ENCODE peak calls at places on chromosomes 7 and 10, in eight cellular contexts. N, T, Y, R, E, C, G and W are unnamed samples.

GRCh38 chr10:43237631-43238446 is 29.0 kb downstream of the RASGEF1A start:
- DNase-seq in C (no peak), T (no peak), Y (no peak), N (no peak), E (no peak), G (no peak), R (no peak), W (no peak)

GRCh38 chr10:11404931-11405330 is 206.5 kb downstream of the USP6NL start:
- DNase-seq in E (no peak), Y (no peak), R (no peak), T (no peak), G (no peak), N (no peak), C (peak; percentile 36), W (no peak)

GRCh38 chr10:79229081-79229541 is 118.2 kb upstream of the PPIF start:
- DNase-seq in C (no peak), Y (no peak), E (no peak), T (no peak), G (no peak), R (no peak), N (no peak), W (peak; percentile 78)

GRCh38 chr10:97321032-97321806 is 2.1 kb downstream of the FRAT1 start:
- DNase-seq in N (no peak), Y (no peak), E (no peak), C (no peak), G (no peak), R (no peak), T (no peak), W (no peak)

GRCh38 chr10:121715969-121716368 is 117.7 kb upstream of the FGFR2 start:
- DNase-seq in G (no peak), E (no peak), Y (no peak), T (no peak), R (no peak), N (no peak), C (no peak), W (no peak)

GRCh38 chr7:147563669-147564068 is 1026.9 kb upstream of the C7orf33 start:
- DNase-seq in C (no peak), E (no peak), N (no peak), T (no peak), G (no peak), R (no peak), Y (no peak), W (no peak)

GRCh38 chr10:125208854-125209545 is 48.6 kb upstream of the CTBP2 start:
- DNase-seq in C (no peak), R (no peak), E (no peak), G (no peak), T (no peak), Y (no peak), N (no peak), W (no peak)

GRCh38 chr10:49081532-49082275 is 33.6 kb downstream of the VSTM4 start:
- DNase-seq in G (no peak), Y (no peak), E (no peak), C (no peak), R (no peak), T (no peak), N (no peak), W (no peak)

GRCh38 chr7:48144291-48144768 is 26.9 kb upstream of the ABCA13 start:
- DNase-seq in G (peak; percentile 86), N (no peak), Y (no peak), T (no peak), C (no peak), R (no peak), E (no peak), W (no peak)

GRCh38 chr7:1922071-1922869 is 252.2 kb downstream of the ELFN1 start:
- DNase-seq in T (peak; percentile 77), G (no peak), N (peak; percentile 55), C (peak; percentile 88), R (no peak), Y (no peak), E (peak; percentile 46), W (peak; percentile 30)

GRCh38 chr10:4812952-4813351 is 13.1 kb upstream of the AKR1E2 start:
- DNase-seq in G (peak; percentile 93), R (no peak), C (peak; percentile 94), E (no peak), Y (no peak), N (no peak), T (no peak), W (peak; percentile 93)

GRCh38 chr7:134044682-134045081 is 82.5 kb upstream of the LRGUK start:
- DNase-seq in R (no peak), N (no peak), T (no peak), E (no peak), C (peak; percentile 5), G (peak; percentile 58), Y (no peak), W (no peak)

GRCh38 chr7:70523626-70524351 is 608.2 kb upstream of the GALNT17 start:
- DNase-seq in C (no peak), T (no peak), N (no peak), G (no peak), E (no peak), R (no peak), Y (no peak), W (peak; percentile 63)

GRCh38 chr10:36556468-36556867 is 568.9 kb upstream of the ANKRD30A start:
- DNase-seq in N (no peak), R (no peak), E (no peak), C (no peak), G (peak; percentile 65), T (no peak), Y (no peak), W (no peak)

GRCh38 chr7:12139421-12139820 is 71.7 kb upstream of the TMEM106B start:
- DNase-seq in Y (no peak), E (no peak), G (peak; percentile 64), N (no peak), R (no peak), T (peak; percentile 18), C (no peak), W (peak; percentile 24)

GRCh38 chr7:111274882-111275281 is 184.0 kb downstream of the LRRN3 start:
- DNase-seq in Y (no peak), R (no peak), N (no peak), C (peak; percentile 4), E (no peak), T (no peak), G (no peak), W (peak; percentile 50)

GRCh38 chr10:85735997-85736396 is 630.6 kb downstream of the GRID1 start:
- DNase-seq in E (no peak), N (no peak), G (no peak), C (no peak), Y (no peak), R (no peak), T (no peak), W (no peak)

GRCh38 chr10:70985824-70986336 is 97.5 kb upstream of the PCBD1 start:
- DNase-seq in C (no peak), N (no peak), T (no peak), G (peak; percentile 78), E (no peak), R (no peak), Y (no peak), W (peak; percentile 43)

GRCh38 chr10:132574783-132575319 is 37.3 kb downstream of the INPP5A start:
- DNase-seq in E (no peak), Y (no peak), T (no peak), R (no peak), C (no peak), G (peak; percentile 61), N (no peak), W (peak; percentile 19)

GRCh38 chr10:23980054-23980453 is 228.9 kb upstream of the KIAA1217 start:
- DNase-seq in Y (no peak), C (no peak), T (no peak), G (peak; percentile 11), N (no peak), R (no peak), E (no peak), W (no peak)

GRCh38 chr7:44473295-44473694 is 17.2 kb downstream of the NUDCD3 start:
- DNase-seq in T (no peak), G (peak; percentile 73), C (peak; percentile 32), N (no peak), Y (no peak), R (no peak), E (no peak), W (peak; percentile 88)

GRCh38 chr10:27072436-27073114 is 27.7 kb downstream of the ANKRD26 start:
- DNase-seq in G (no peak), R (no peak), Y (no peak), C (peak; percentile 4), T (no peak), E (no peak), N (no peak), W (no peak)

GRCh38 chr7:116259821-116260440 is 49.6 kb downstream of the TES start:
- DNase-seq in T (peak; percentile 68), E (no peak), G (peak; percentile 47), C (peak; percentile 83), Y (no peak), R (no peak), N (peak; percentile 83), W (peak; percentile 95)

GRCh38 chr7:157519798-157520244 is 183.0 kb downstream of the DNAJB6 start:
- DNase-seq in E (no peak), N (no peak), T (no peak), G (no peak), C (no peak), R (no peak), Y (no peak), W (no peak)

GRCh38 chr10:68562666-68563522 is 2.8 kb downstream of the TET1 start:
- DNase-seq in R (no peak), C (peak; percentile 70), N (no peak), G (no peak), T (no peak), E (no peak), Y (no peak), W (peak; percentile 25)

GRCh38 chr7:11009631-11010030 is 36.0 kb downstream of the PHF14 start:
- DNase-seq in T (no peak), R (no peak), E (no peak), Y (no peak), G (no peak), C (no peak), N (no peak), W (no peak)

GRCh38 chr7:135536160-135536559 is 21.6 kb upstream of the NUP205 start:
- DNase-seq in G (no peak), C (peak; percentile 80), E (no peak), T (peak; percentile 72), Y (no peak), N (no peak), R (no peak), W (peak; percentile 85)

GRCh38 chr7:44974549-44974948 is 4.3 kb downstream of the MYO1G start:
- DNase-seq in R (no peak), E (no peak), C (no peak), G (no peak), N (no peak), Y (no peak), T (no peak), W (no peak)

GRCh38 chr10:128287921-128288320 is 161.7 kb upstream of the MKI67 start:
- DNase-seq in G (no peak), C (no peak), N (no peak), Y (no peak), T (no peak), E (no peak), R (no peak), W (no peak)